ENCODE peak calls at places on chromosome 1, in eight cellular contexts. F is neural progenitor cell, A is kidney, L is fibroblast of the aortic adventitia, V is cardiac fibroblast, N is omental fat pad, H is right lobe of liver, O is dorsolateral prefrontal cortex. Z is an unnamed sample.

GRCh38 chr1:192183788-192184187 is 25.5 kb downstream of the RGS18 start:
- DNase-seq in F (no peak), A (no peak), L (no peak), V (no peak), N (no peak), H (no peak), O (no peak), Z (no peak)

GRCh38 chr1:44777969-44778635 is 2.8 kb downstream of the RPS8 start:
- DNase-seq in F (no peak), A (peak), L (no peak), V (no peak), N (no peak), H (no peak), O (no peak), Z (no peak)

GRCh38 chr1:1157033-1157365 is 16.7 kb upstream of the TTLL10 start:
- DNase-seq in F (no peak), A (no peak), L (no peak), V (no peak), N (no peak), H (no peak), O (no peak), Z (no peak)

GRCh38 chr1:69175078-69175477 is 392.6 kb upstream of the LRRC7 start:
- DNase-seq in F (no peak), A (no peak), L (no peak), V (no peak), N (no peak), H (no peak), O (no peak), Z (no peak)

GRCh38 chr1:75521658-75522057 is 89.3 kb downstream of the SLC44A5 start:
- DNase-seq in F (no peak), A (no peak), L (no peak), V (peak), N (no peak), H (no peak), O (no peak), Z (no peak)

GRCh38 chr1:43464840-43465693 is 11.3 kb upstream of the HYI start:
- DNase-seq in F (no peak), A (no peak), L (peak), V (peak), N (no peak), H (no peak), O (no peak), Z (no peak)

GRCh38 chr1:185520188-185520935 is 203.3 kb upstream of the IVNS1ABP start:
- DNase-seq in F (no peak), A (no peak), L (no peak), V (peak), N (no peak), H (no peak), O (no peak), Z (no peak)

GRCh38 chr1:102562380-102562779 is 545.9 kb downstream of the COL11A1 start:
- DNase-seq in F (no peak), A (no peak), L (no peak), V (no peak), N (no peak), H (no peak), O (no peak), Z (no peak)

GRCh38 chr1:227401562-227402342 is 83.5 kb upstream of the CDC42BPA start:
- DNase-seq in F (no peak), A (no peak), L (no peak), V (no peak), N (no peak), H (no peak), O (no peak), Z (no peak)

GRCh38 chr1:225458222-225458631 is 30.4 kb upstream of the LBR start:
- DNase-seq in F (no peak), A (no peak), L (peak), V (peak), N (no peak), H (no peak), O (no peak), Z (no peak)

GRCh38 chr1:183870351-183871077 is 65.6 kb downstream of the RGL1 start:
- DNase-seq in F (no peak), A (peak), L (peak), V (peak), N (no peak), H (no peak), O (no peak), Z (no peak)

GRCh38 chr1:207027221-207027777 is 5.3 kb downstream of the C1orf116 start:
- DNase-seq in F (no peak), A (peak), L (no peak), V (no peak), N (no peak), H (no peak), O (no peak), Z (no peak)

GRCh38 chr1:36947384-36947783 is 86.9 kb downstream of the GRIK3 start:
- DNase-seq in F (no peak), A (no peak), L (no peak), V (no peak), N (no peak), H (no peak), O (no peak), Z (no peak)

GRCh38 chr1:24605534-24606295 is 37.4 kb upstream of the SRRM1 start:
- DNase-seq in F (no peak), A (no peak), L (no peak), V (no peak), N (no peak), H (peak), O (no peak), Z (no peak)

GRCh38 chr1:110542730-110543129 is 23.8 kb upstream of the KCNA10 start:
- DNase-seq in F (peak), A (no peak), L (peak), V (peak), N (no peak), H (no peak), O (no peak), Z (no peak)

GRCh38 chr1:187264995-187265602 is 436.4 kb downstream of the PLA2G4A start:
- DNase-seq in F (peak), A (no peak), L (peak), V (peak), N (no peak), H (no peak), O (no peak), Z (peak)

GRCh38 chr1:21261551-21262281 is 28.5 kb downstream of the ECE1 start:
- DNase-seq in F (no peak), A (peak), L (peak), V (peak), N (no peak), H (no peak), O (peak), Z (no peak)

GRCh38 chr1:51664412-51665240 is 47.7 kb downstream of the OSBPL9 start:
- DNase-seq in F (no peak), A (no peak), L (peak), V (no peak), N (no peak), H (no peak), O (no peak), Z (no peak)

GRCh38 chr1:170685166-170685565 is 21.2 kb downstream of the PRRX1 start:
- DNase-seq in F (no peak), A (no peak), L (peak), V (peak), N (no peak), H (no peak), O (no peak), Z (no peak)

GRCh38 chr1:32759997-32760623 is 57.0 kb downstream of the YARS1 start:
- DNase-seq in F (peak), A (peak), L (no peak), V (peak), N (peak), H (peak), O (no peak), Z (no peak)

DNA sequence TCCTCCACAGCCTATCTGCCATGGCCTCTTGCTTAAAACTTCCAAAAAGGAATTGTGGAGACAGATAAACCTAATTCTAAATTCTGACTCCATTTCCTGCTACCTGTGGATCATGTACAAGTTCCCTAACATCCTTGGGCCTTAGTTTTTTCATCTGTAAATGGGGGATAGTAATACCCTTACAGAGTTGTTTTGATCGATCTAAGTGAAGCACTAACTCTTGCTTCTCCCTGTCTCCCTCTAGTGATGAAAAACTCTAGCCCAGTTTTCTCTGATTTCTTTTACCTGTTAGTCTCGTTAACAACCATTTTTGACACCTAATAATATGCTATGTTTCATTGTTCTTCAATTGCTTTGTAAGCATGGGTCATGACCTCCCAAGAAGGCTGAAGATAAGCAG is 65.9 kb downstream of the TM2D1 start:
- DNase-seq in F (no peak), A (no peak), L (no peak), V (no peak), N (no peak), H (no peak), O (no peak), Z (no peak)
- TF ChIP-seq CTCF in F (peak), A (no peak), L (peak), V (peak), N (no peak), H (no peak), O (no peak), Z (peak)

DNA sequence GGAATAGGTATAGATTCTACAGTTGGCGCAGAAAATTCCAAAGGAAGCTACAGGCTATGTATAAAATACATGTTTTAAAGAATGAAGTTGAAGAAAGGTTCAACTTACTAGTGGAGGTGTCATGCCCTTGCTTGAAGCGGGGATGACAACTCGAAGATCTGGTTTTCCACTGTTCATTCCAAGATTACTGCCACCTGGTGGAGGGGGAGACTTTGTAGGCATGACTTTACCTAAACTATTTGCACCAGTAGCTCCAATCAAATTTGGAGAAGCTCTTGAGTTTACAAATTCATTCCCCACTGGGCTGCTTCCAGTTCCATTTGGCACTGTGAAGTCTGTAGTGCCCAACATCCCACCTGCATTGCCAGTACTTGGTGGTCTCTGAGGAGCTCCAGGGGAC is 81.7 kb downstream of the AXDND1 start:
- DNase-seq in F (peak), A (no peak), L (no peak), V (no peak), N (no peak), H (no peak), O (no peak), Z (peak)
- TF ChIP-seq CTCF in F (peak), A (no peak), L (peak), V (no peak), N (no peak), H (peak), O (no peak), Z (peak)

DNA sequence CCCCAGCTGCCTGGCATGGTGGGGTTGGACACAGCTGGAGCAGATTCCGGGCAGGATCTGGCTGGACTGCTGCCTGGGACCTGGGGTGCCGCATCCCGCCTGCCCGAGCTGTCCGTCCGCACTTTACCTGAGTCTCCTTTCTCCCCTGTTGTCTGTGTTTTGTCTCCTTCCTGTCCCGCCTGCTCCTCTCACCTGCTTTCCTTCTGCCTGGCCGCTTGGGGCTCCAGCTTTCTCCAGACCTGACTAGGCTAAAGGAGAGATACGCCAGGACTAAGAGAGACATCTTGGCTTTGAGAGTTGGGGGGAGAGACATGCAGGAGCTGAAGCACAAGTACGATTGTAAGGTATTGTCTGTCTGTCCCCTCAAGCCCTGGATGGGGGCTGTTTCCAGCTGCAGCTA is 73.3 kb downstream of the ARHGEF10L start:
- DNase-seq in F (no peak), A (no peak), L (no peak), V (no peak), N (no peak), H (no peak), O (no peak), Z (no peak)
- TF ChIP-seq CTCF in F (no peak), A (no peak), L (no peak), V (no peak), N (no peak), H (no peak), O (no peak), Z (no peak)

DNA sequence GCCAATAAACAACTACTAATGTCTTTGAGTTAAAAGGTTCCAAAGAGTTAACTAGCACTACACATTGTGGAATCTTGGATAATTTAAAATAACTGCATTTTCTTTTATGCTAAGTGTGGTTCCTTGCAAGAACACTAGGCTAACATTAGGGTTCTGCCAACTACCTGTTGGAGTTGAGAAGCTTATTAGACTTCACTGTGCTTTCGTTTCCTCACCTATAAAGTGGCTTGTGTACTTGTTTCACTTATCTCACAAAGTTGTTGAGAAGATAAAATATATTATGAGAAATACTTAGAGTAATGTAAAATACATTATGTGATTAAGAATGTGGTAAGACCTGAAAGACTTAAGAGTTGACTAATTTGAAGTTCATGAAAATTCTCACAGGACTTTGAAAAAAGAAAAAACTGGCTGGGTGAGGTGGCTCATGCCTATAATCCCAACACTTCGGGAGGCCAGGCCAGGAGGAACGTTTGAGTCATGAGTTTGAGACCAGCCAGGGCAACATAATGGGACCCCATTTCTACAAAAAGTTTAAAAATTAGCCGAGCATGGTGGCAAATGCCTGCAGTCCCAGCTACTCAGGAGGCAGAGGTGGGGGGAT is 5.6 kb upstream of the RRAGC start:
- DNase-seq in F (no peak), A (no peak), L (no peak), V (no peak), N (no peak), H (no peak), O (no peak), Z (no peak)
- TF ChIP-seq CTCF in F (no peak), A (no peak), L (no peak), V (no peak), N (no peak), H (no peak), O (no peak), Z (no peak)